ENCODE peak calls at places on chromosomes 3 and 15, in ten cellular contexts. Q is A673, H is uterus, T is psoas muscle, J is left lung, C is heart left ventricle, K is fibroblast of lung, E is ascending aorta, L is cardiac muscle cell, X is suprapubic skin. S is an unnamed sample.

GRCh38 chr3:58386966-58387365 is 46.7 kb downstream of the PDHB start:
- DNase-seq in L (peak; percentile 31), T (no peak), C (peak; percentile 65), E (no peak), H (peak; percentile 26), J (no peak), Q (peak; percentile 50), X (no peak), K (peak; percentile 68), S (no peak)

GRCh38 chr3:161644871-161645636 is 148.4 kb downstream of the OTOL1 start:
- DNase-seq in J (no peak), L (no peak), X (no peak), H (no peak), Q (peak; percentile 4), E (no peak), C (no peak), K (no peak), T (no peak), S (no peak)

GRCh38 chr15:25072857-25073476 is 118.2 kb downstream of the SNRPN start:
- DNase-seq in E (no peak), C (no peak), H (no peak), L (no peak), X (no peak), K (no peak), T (no peak), Q (no peak), J (no peak), S (no peak)

GRCh38 chr3:186902154-186902553 is 28.2 kb upstream of the ST6GAL1 start:
- DNase-seq in J (no peak), K (no peak), Q (no peak), T (no peak), L (no peak), E (no peak), H (no peak), X (no peak), C (no peak), S (no peak)

GRCh38 chr15:31435891-31436628 is 109.4 kb downstream of the KLF13 start:
- DNase-seq in J (no peak), L (no peak), K (no peak), T (no peak), Q (no peak), E (no peak), C (no peak), X (no peak), H (peak; percentile 63), S (no peak)

GRCh38 chr3:143315766-143316165 is 196.2 kb downstream of the CHST2 start:
- DNase-seq in L (no peak), K (no peak), J (no peak), E (no peak), C (no peak), T (no peak), H (no peak), Q (no peak), X (no peak), S (no peak)

GRCh38 chr15:90571063-90571541 is 41.4 kb downstream of the CRTC3 start:
- DNase-seq in L (no peak), E (peak; percentile 28), Q (no peak), T (peak; percentile 54), X (no peak), K (no peak), J (no peak), H (no peak), C (no peak), S (no peak)

GRCh38 chr15:62517541-62517940 is 352.5 kb upstream of the C2CD4B start:
- DNase-seq in L (no peak), J (no peak), T (no peak), X (no peak), K (peak; percentile 14), H (no peak), E (no peak), Q (no peak), C (no peak), S (no peak)

GRCh38 chr3:160879859-160880258 is 123.8 kb downstream of the PPM1L start:
- DNase-seq in K (no peak), L (no peak), T (no peak), Q (no peak), J (no peak), H (no peak), C (no peak), X (no peak), E (no peak), S (no peak)

DNA sequence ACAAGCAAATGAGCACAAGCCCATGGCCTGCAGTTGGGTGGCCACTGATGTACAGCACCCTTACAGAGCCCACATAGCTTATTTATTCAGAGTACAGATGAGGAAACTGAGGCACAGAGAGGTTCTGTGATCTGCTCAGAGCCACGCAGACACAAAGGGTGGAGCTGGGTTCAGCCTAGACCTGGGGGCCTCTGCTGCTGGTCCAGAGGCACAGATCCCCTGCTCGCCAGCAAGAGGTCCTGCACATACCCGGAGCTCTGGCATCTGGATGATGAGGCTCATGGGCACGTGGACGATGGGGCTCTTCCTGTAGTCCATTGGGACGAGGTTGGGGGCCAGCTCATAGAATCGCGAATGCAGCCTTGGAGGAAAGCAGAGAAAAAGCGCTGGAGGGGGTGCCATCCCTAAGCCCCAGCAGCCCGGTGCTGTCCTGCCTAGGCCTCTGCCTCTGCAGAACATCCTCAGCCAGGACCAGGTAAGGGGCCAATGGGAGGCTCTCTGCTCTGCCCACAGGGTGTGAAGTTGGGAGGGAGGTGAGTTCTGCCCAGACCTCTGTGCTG is 18.6 kb downstream of the SH2D7 start:
- DNase-seq in H (no peak), C (no peak), E (no peak), L (no peak), Q (no peak), J (no peak), X (no peak), K (no peak), T (no peak), S (no peak)
- TF ChIP-seq CTCF in H (no peak), C (no peak), E (no peak), L (no peak), Q (no peak), J (no peak), X (no peak), K (no peak), T (no peak), S (no peak)

GRCh38 chr15:78291698-78292097 is 7.7 kb downstream of the SKIC8 start:
- DNase-seq in T (no peak), Q (no peak), E (no peak), K (no peak), L (no peak), H (no peak), C (no peak), J (no peak), X (no peak), S (no peak)
- H3K36me3 ChIP-seq in T (peaks cover 76% of the 10 kb centered on the region), Q (peaks cover 28% of the 10 kb centered on the region), E (peaks cover 71% of the 10 kb centered on the region), K (peaks cover 10% of the 10 kb centered on the region), L (peaks cover 22% of the 10 kb centered on the region), H (no peaks in the 10 kb centered on the region), C (peaks cover 81% of the 10 kb centered on the region), J (peaks cover 68% of the 10 kb centered on the region), X (peaks cover 51% of the 10 kb centered on the region), S (peaks cover 52% of the 10 kb centered on the region)

GRCh38 chr3:69462826-69463100 is 76.9 kb upstream of the FRMD4B start:
- DNase-seq in H (no peak), Q (no peak), T (no peak), C (no peak), J (no peak), E (no peak), L (no peak), K (no peak), X (no peak), S (no peak)
- H3K4me1 ChIP-seq in H (no peaks in the 10 kb centered on the region), Q (no peaks in the 10 kb centered on the region), T (no peaks in the 10 kb centered on the region), C (no peaks in the 10 kb centered on the region), J (no peaks in the 10 kb centered on the region), E (no peaks in the 10 kb centered on the region), L (no peaks in the 10 kb centered on the region), K (no peaks in the 10 kb centered on the region), X (peaks cover 10% of the 10 kb centered on the region), S (peaks cover 19% of the 10 kb centered on the region)

GRCh38 chr15:96354731-96355560 is 24.4 kb downstream of the NR2F2 start:
- DNase-seq in X (no peak), Q (peak; percentile 87), J (no peak), L (no peak), T (no peak), C (no peak), H (peak; percentile 60), K (peak; percentile 93), E (no peak), S (no peak)
- TF ChIP-seq CTCF in X (no peak), Q (peak; percentile 55), J (no peak), L (peak; percentile 57), T (peak; percentile 6), C (peak; percentile 32), H (peak; percentile 64), K (peak; percentile 59), E (peak; percentile 45), S (peak; percentile 42)

GRCh38 chr3:65377637-65378036 is 661.1 kb downstream of the MAGI1 start:
- DNase-seq in J (no peak), X (no peak), C (no peak), Q (no peak), H (no peak), L (no peak), K (no peak), T (no peak), E (no peak), S (no peak)
- H3K36me3 ChIP-seq in J (peaks cover 13% of the 10 kb centered on the region), X (peaks cover 27% of the 10 kb centered on the region), C (peaks cover 14% of the 10 kb centered on the region), Q (no peaks in the 10 kb centered on the region), H (no peaks in the 10 kb centered on the region), L (peaks cover 22% of the 10 kb centered on the region), K (no peaks in the 10 kb centered on the region), T (peaks cover 47% of the 10 kb centered on the region), E (peaks cover 37% of the 10 kb centered on the region), S (peaks cover 7% of the 10 kb centered on the region)

GRCh38 chr15:99522288-99522687 is 43.5 kb upstream of the MEF2A start:
- DNase-seq in Q (no peak), E (no peak), L (no peak), X (no peak), K (no peak), H (no peak), C (no peak), J (no peak), T (no peak), S (no peak)

GRCh38 chr15:99514306-99514705 is 51.5 kb upstream of the MEF2A start:
- DNase-seq in T (no peak), L (no peak), C (no peak), K (no peak), Q (no peak), J (no peak), E (no peak), H (no peak), X (no peak), S (no peak)

GRCh38 chr15:99518191-99518590 is 47.6 kb upstream of the MEF2A start:
- DNase-seq in H (no peak), E (no peak), C (no peak), K (no peak), Q (no peak), X (no peak), L (no peak), J (no peak), T (no peak), S (no peak)
- H3K4me1 ChIP-seq in H (no peaks in the 10 kb centered on the region), E (no peaks in the 10 kb centered on the region), C (no peaks in the 10 kb centered on the region), K (no peaks in the 10 kb centered on the region), Q (no peaks in the 10 kb centered on the region), X (no peaks in the 10 kb centered on the region), L (no peaks in the 10 kb centered on the region), J (no peaks in the 10 kb centered on the region), T (no peaks in the 10 kb centered on the region), S (no peaks in the 10 kb centered on the region)

GRCh38 chr15:101251830-101252820 is at the start of gene CHSY1:
- DNase-seq in T (peak; percentile 96), J (peak; percentile 96), K (peak; percentile 95), E (peak; percentile 83), X (peak; percentile 96), H (peak; percentile 93), L (peak; percentile 93), C (peak; percentile 96), Q (peak; percentile 94), S (peak; percentile 91)
- TF ChIP-seq CTCF in T (peak; percentile 22), J (no peak), K (no peak), E (no peak), X (no peak), H (peak; percentile 51), L (peak; percentile 13), C (peak; percentile 53), Q (no peak), S (no peak)

GRCh38 chr15:72345280-72345679 is 25.3 kb upstream of the CELF6 start:
- DNase-seq in T (no peak), H (no peak), L (no peak), X (no peak), J (no peak), Q (no peak), E (no peak), K (no peak), C (no peak), S (no peak)
- H3K36me3 ChIP-seq in T (peaks cover 93% of the 10 kb centered on the region), H (no peaks in the 10 kb centered on the region), L (peaks cover 40% of the 10 kb centered on the region), X (peaks cover 75% of the 10 kb centered on the region), J (peaks cover 86% of the 10 kb centered on the region), Q (no peaks in the 10 kb centered on the region), E (peaks cover 79% of the 10 kb centered on the region), K (peaks cover 7% of the 10 kb centered on the region), C (peaks cover 71% of the 10 kb centered on the region), S (peaks cover 28% of the 10 kb centered on the region)